ENCODE peak calls at places on chromosome 21, in six cellular contexts. M, X, F, U, L and S are unnamed samples.

GRCh38 chr21:25313891-25314646 is 293.2 kb downstream of the MRPL39 start:
- DNase-seq in L (peak), M (peak), U (peak), F (no peak), X (no peak), S (no peak)

GRCh38 chr21:38861989-38862683 is 56.4 kb downstream of the ETS2 start:
- DNase-seq in F (no peak), U (peak), L (no peak), X (no peak), M (no peak), S (no peak)

GRCh38 chr21:45788198-45788597 is 144.7 kb downstream of the PCBP3 start:
- DNase-seq in U (no peak), X (no peak), F (no peak), M (no peak), L (no peak), S (no peak)

GRCh38 chr21:25578070-25578961 is 29.0 kb downstream of the MRPL39 start:
- DNase-seq in X (no peak), U (no peak), M (no peak), L (no peak), F (no peak), S (no peak)

GRCh38 chr21:36330904-36331303 is 10.9 kb downstream of the MORC3 start:
- DNase-seq in L (peak), X (peak), U (peak), M (peak), F (peak), S (peak)

GRCh38 chr21:41674433-41674832 is 92.4 kb downstream of the RIPK4 start:
- DNase-seq in M (no peak), F (no peak), L (no peak), X (no peak), U (no peak), S (no peak)

GRCh38 chr21:45366931-45367401 is 38.0 kb upstream of the COL18A1 start:
- DNase-seq in U (peak), X (peak), L (peak), M (no peak), F (no peak), S (no peak)

GRCh38 chr21:46219591-46220239 is 8.9 kb downstream of the LSS start:
- DNase-seq in X (no peak), F (no peak), U (peak), L (no peak), M (no peak), S (no peak)

GRCh38 chr21:36212513-36212780 is 55.8 kb downstream of the DOP1B start:
- DNase-seq in X (no peak), M (no peak), U (no peak), L (no peak), F (no peak), S (no peak)

GRCh38 chr21:22235866-22236590 is 1237.8 kb downstream of the NCAM2 start:
- DNase-seq in L (no peak), M (no peak), F (no peak), X (no peak), U (no peak), S (no peak)

GRCh38 chr21:45102391-45102932 is 28.1 kb downstream of the ADARB1 start:
- DNase-seq in F (no peak), L (peak), M (no peak), U (peak), X (no peak), S (no peak)

GRCh38 chr21:41552254-41552653 is 44.3 kb upstream of the TMPRSS2 start:
- DNase-seq in U (no peak), M (no peak), L (no peak), F (no peak), X (no peak), S (no peak)

GRCh38 chr21:18373631-18374030 is 30.0 kb downstream of the TMPRSS15 start:
- DNase-seq in F (no peak), X (no peak), M (no peak), L (no peak), U (no peak), S (no peak)